ENCODE peak calls at places on chromosomes 1 and 21, in four cellular contexts. J, O, F and Q are unnamed samples.

GRCh38 chr1:53082826-53083225 is 20.8 kb downstream of the PODN start:
- DNase-seq in F (no peak), O (no peak), J (no peak), Q (no peak)

GRCh38 chr1:41357451-41358151 is 3.6 kb upstream of the FOXO6 start:
- DNase-seq in J (no peak), F (no peak), O (no peak), Q (no peak)

GRCh38 chr1:168772428-168772827 is 43.4 kb upstream of the DPT start:
- DNase-seq in J (no peak), F (no peak), O (no peak), Q (no peak)

GRCh38 chr1:48028218-48028804 is 31.1 kb upstream of the TRABD2B start:
- DNase-seq in O (no peak), J (no peak), F (no peak), Q (no peak)

GRCh38 chr1:116628448-116628847 is 39.1 kb downstream of the IGSF3 start:
- DNase-seq in O (no peak), F (no peak), J (no peak), Q (no peak)

GRCh38 chr1:33170351-33171274 is 11.2 kb downstream of the TRIM62 start:
- DNase-seq in J (no peak), F (peak), O (no peak), Q (no peak)

GRCh38 chr1:203325004-203325417 is 19.7 kb downstream of the BTG2 start:
- DNase-seq in J (no peak), F (no peak), O (no peak), Q (peak)

GRCh38 chr1:218717611-218718010 is 372.5 kb downstream of the TGFB2 start:
- DNase-seq in F (no peak), J (peak), O (no peak), Q (no peak)

GRCh38 chr1:186722711-186723309 is 42.6 kb upstream of the PTGS2 start:
- DNase-seq in F (no peak), J (peak), O (no peak), Q (no peak)
- TF ChIP-seq CTCF in F (no peak), J (peak), O (no peak), Q (peak)

GRCh38 chr1:159853417-159853816 is 9.0 kb downstream of the VSIG8 start:
- DNase-seq in J (no peak), F (no peak), O (no peak), Q (no peak)

GRCh38 chr1:159848316-159848715 is 14.1 kb downstream of the VSIG8 start:
- DNase-seq in F (no peak), O (no peak), J (no peak), Q (no peak)

GRCh38 chr1:159849972-159850371 is 12.5 kb downstream of the VSIG8 start:
- DNase-seq in O (no peak), F (no peak), J (no peak), Q (no peak)

GRCh38 chr1:159854101-159854692 is 8.3 kb downstream of the VSIG8 start:
- DNase-seq in O (peak), J (peak), F (peak), Q (peak)

GRCh38 chr1:159851386-159851785 is 11.1 kb downstream of the VSIG8 start:
- DNase-seq in O (no peak), F (no peak), J (no peak), Q (no peak)
- TF ChIP-seq CTCF in O (no peak), F (no peak), J (no peak), Q (peak)

GRCh38 chr1:94851571-94851970 is 31.4 kb downstream of the SLC44A3 start:
- DNase-seq in F (no peak), J (no peak), O (no peak), Q (no peak)
- TF ChIP-seq CTCF in F (no peak), J (no peak), O (no peak), Q (no peak)

GRCh38 chr21:18840239-18840638 is 436.7 kb upstream of the TMPRSS15 start:
- DNase-seq in J (no peak), F (no peak), O (no peak), Q (no peak)
- TF ChIP-seq CTCF in J (no peak), F (no peak), O (no peak), Q (peak)

GRCh38 chr1:118243269-118243668 is 58.2 kb upstream of the SPAG17 start:
- DNase-seq in O (no peak), F (no peak), J (no peak), Q (no peak)

GRCh38 chr1:118246646-118247045 is 61.6 kb upstream of the SPAG17 start:
- DNase-seq in J (no peak), F (no peak), O (no peak), Q (no peak)

GRCh38 chr1:118250232-118250631 is 65.2 kb upstream of the SPAG17 start:
- DNase-seq in F (no peak), O (no peak), J (no peak), Q (no peak)

GRCh38 chr1:118249641-118250040 is 64.6 kb upstream of the SPAG17 start:
- DNase-seq in O (no peak), J (no peak), F (no peak), Q (no peak)

GRCh38 chr1:118247593-118247992 is 62.6 kb upstream of the SPAG17 start:
- DNase-seq in F (no peak), J (peak), O (no peak), Q (no peak)
- TF ChIP-seq CTCF in F (peak), J (peak), O (no peak), Q (peak)

GRCh38 chr1:200483491-200484143 is 73.8 kb upstream of the ZNF281 start:
- DNase-seq in O (no peak), F (no peak), J (peak), Q (no peak)
- TF ChIP-seq CTCF in O (no peak), F (no peak), J (no peak), Q (no peak)

GRCh38 chr1:154961497-154962237 is at the start of gene PYGO2:
- DNase-seq in F (peak), O (peak), J (peak), Q (peak)
- TF ChIP-seq CTCF in F (peak), O (peak), J (no peak), Q (peak)

GRCh38 chr1:161073474-161074121 is 3.9 kb upstream of the ARHGAP30 start:
- DNase-seq in F (no peak), J (no peak), O (peak), Q (no peak)
- TF ChIP-seq CTCF in F (no peak), J (no peak), O (no peak), Q (no peak)

GRCh38 chr1:21937372-21938121 is 437 bp upstream of the HSPG2 start:
- DNase-seq in F (peak), O (peak), J (peak), Q (peak)

GRCh38 chr1:21938791-21939538 is 1.9 kb upstream of the HSPG2 start:
- DNase-seq in F (no peak), O (no peak), J (no peak), Q (no peak)

GRCh38 chr1:21940492-21940891 is 3.4 kb upstream of the HSPG2 start:
- DNase-seq in F (no peak), J (no peak), O (no peak), Q (no peak)

GRCh38 chr1:21941370-21941769 is 4.3 kb upstream of the HSPG2 start:
- DNase-seq in J (no peak), F (no peak), O (no peak), Q (no peak)

GRCh38 chr1:21939650-21940374 is 2.7 kb upstream of the HSPG2 start:
- DNase-seq in F (peak), J (peak), O (peak), Q (no peak)
- TF ChIP-seq CTCF in F (peak), J (peak), O (peak), Q (peak)

DNA sequence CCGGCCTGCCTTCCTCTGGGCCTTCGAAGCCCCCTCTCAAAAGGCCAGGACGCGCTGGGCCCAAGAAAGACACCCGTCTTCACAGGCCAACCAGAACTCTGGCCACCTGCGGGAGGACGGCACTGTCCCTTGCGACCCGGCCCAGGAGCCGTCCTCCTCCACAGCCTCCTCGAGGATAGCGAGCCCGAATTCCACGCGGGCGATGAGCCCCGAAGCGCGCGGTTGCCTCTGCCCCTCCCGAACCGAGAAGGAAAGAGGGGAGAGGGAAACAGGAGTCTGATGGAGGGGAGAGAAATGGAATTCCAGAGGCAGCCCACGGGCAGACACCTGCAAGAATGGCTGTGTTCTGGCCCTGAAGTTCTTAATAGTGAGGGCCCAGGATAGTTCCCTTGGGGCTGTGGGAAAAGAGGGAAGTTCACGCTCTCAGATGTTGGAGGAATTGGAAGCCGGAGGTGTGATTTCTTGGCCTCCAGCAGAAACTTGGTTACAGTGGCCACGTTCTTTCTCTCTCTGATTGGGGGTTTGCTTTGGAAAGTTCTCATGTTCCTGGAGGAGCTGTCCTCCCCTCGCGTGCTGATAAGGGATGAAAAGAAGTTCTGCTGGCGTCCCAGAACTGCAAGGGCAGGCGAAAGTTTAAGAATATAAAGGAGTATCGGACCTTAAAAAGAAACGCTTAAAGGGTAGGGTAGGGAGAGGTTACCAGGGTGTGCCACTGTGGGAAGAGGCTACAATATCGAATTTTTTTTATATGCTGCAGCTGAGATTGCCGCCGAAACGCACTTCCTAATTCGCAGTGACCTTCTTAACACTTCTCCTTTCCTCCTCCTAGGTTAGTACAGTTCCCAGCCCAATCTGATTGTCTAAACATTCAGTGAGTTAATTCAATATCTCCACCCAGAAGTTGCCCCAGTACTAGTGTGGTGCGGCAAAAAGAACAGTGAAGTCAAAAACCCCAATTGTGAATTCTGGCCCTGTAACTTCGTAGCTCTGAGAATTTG is 5.8 kb upstream of the SLC44A5 start:
- DNase-seq in F (no peak), O (no peak), J (peak), Q (peak)
- TF ChIP-seq CTCF in F (no peak), O (no peak), J (no peak), Q (no peak)